ENCODE peak calls at places on chromosomes 16 and 17, in four cellular contexts. One of them, this sample, is unnamed.

GRCh38 chr17:7056386-7056785 is 12.5 kb upstream of the SLC16A11 start:
- DNase-seq in epithelial cell of esophagus: peak; percentile 62
- DNase-seq in endodermal cell: no peak
- DNase-seq in kidney epithelial cell: no peak
- DNase-seq in this sample: peak; percentile 40

GRCh38 chr17:76872221-76872873 is 4.1 kb downstream of the MGAT5B start:
- DNase-seq in endodermal cell: no peak
- DNase-seq in epithelial cell of esophagus: peak; percentile 96
- DNase-seq in kidney epithelial cell: peak; percentile 82
- DNase-seq in this sample: peak; percentile 93

GRCh38 chr16:78684040-78684611 is 584.7 kb downstream of the WWOX start:
- DNase-seq in kidney epithelial cell: no peak
- DNase-seq in endodermal cell: no peak
- DNase-seq in epithelial cell of esophagus: peak; percentile 98
- DNase-seq in this sample: peak; percentile 39

GRCh38 chr17:31650756-31651520 is 208.1 kb downstream of the COPRS start:
- DNase-seq in endodermal cell: no peak
- DNase-seq in epithelial cell of esophagus: no peak
- DNase-seq in kidney epithelial cell: no peak
- DNase-seq in this sample: no peak

GRCh38 chr17:50055426-50056216 is at the start of gene ITGA3:
- DNase-seq in epithelial cell of esophagus: peak; percentile 96
- DNase-seq in endodermal cell: peak; percentile 98
- DNase-seq in kidney epithelial cell: peak; percentile 83
- DNase-seq in this sample: peak; percentile 87

GRCh38 chr16:57475711-57476339 is 10.5 kb downstream of the DOK4 start:
- DNase-seq in kidney epithelial cell: no peak
- DNase-seq in endodermal cell: peak; percentile 98
- DNase-seq in epithelial cell of esophagus: peak; percentile 32
- DNase-seq in this sample: no peak

GRCh38 chr16:79492036-79492435 is 108.5 kb downstream of the MAF start:
- DNase-seq in kidney epithelial cell: no peak
- DNase-seq in endodermal cell: no peak
- DNase-seq in epithelial cell of esophagus: no peak
- DNase-seq in this sample: no peak

GRCh38 chr17:77887464-77888241 is 70.8 kb upstream of the TNRC6C start:
- DNase-seq in endodermal cell: no peak
- DNase-seq in kidney epithelial cell: peak; percentile 9
- DNase-seq in epithelial cell of esophagus: no peak
- DNase-seq in this sample: peak; percentile 51

GRCh38 chr17:18314059-18314730 is 599 bp downstream of the TOP3A start:
- DNase-seq in epithelial cell of esophagus: peak; percentile 13
- DNase-seq in endodermal cell: no peak
- DNase-seq in kidney epithelial cell: no peak
- DNase-seq in this sample: no peak

GRCh38 chr16:27253526-27253930 is 15.0 kb downstream of the NSMCE1 start:
- DNase-seq in epithelial cell of esophagus: peak; percentile 81
- DNase-seq in kidney epithelial cell: peak; percentile 73
- DNase-seq in endodermal cell: no peak
- DNase-seq in this sample: peak; percentile 84

GRCh38 chr16:65644821-65645220 is 523.0 kb upstream of the CDH11 start:
- DNase-seq in endodermal cell: peak; percentile 13
- DNase-seq in kidney epithelial cell: no peak
- DNase-seq in epithelial cell of esophagus: no peak
- DNase-seq in this sample: no peak

GRCh38 chr17:45241315-45242011 is 19.8 kb downstream of the FMNL1 start:
- DNase-seq in epithelial cell of esophagus: peak; percentile 46
- DNase-seq in kidney epithelial cell: no peak
- DNase-seq in endodermal cell: peak; percentile 88
- DNase-seq in this sample: no peak

GRCh38 chr17:83186226-83186625 is 106.8 kb downstream of the METRNL start:
- DNase-seq in endodermal cell: peak; percentile 66
- DNase-seq in kidney epithelial cell: no peak
- DNase-seq in epithelial cell of esophagus: no peak
- DNase-seq in this sample: no peak

GRCh38 chr17:32261937-32262510 is 3.6 kb upstream of the RHBDL3 start:
- DNase-seq in kidney epithelial cell: no peak
- DNase-seq in endodermal cell: peak; percentile 56
- DNase-seq in epithelial cell of esophagus: no peak
- DNase-seq in this sample: no peak

GRCh38 chr17:37642706-37643105 is 540 bp downstream of the DDX52 start:
- DNase-seq in kidney epithelial cell: no peak
- DNase-seq in epithelial cell of esophagus: peak; percentile 76
- DNase-seq in endodermal cell: no peak
- DNase-seq in this sample: peak; percentile 29

GRCh38 chr16:27778171-27778925 is 228.4 kb downstream of the KATNIP start:
- DNase-seq in epithelial cell of esophagus: no peak
- DNase-seq in kidney epithelial cell: no peak
- DNase-seq in endodermal cell: no peak
- DNase-seq in this sample: no peak

GRCh38 chr16:30698816-30699614 is at the start of gene SRCAP:
- DNase-seq in endodermal cell: peak; percentile 94
- DNase-seq in epithelial cell of esophagus: peak; percentile 77
- DNase-seq in kidney epithelial cell: no peak
- DNase-seq in this sample: peak; percentile 48

GRCh38 chr16:9797306-9797705 is 384.9 kb downstream of the GRIN2A start:
- DNase-seq in endodermal cell: no peak
- DNase-seq in epithelial cell of esophagus: peak; percentile 4
- DNase-seq in kidney epithelial cell: no peak
- DNase-seq in this sample: no peak

GRCh38 chr16:2042666-2043295 is 4.9 kb downstream of the NTHL1 start:
- DNase-seq in epithelial cell of esophagus: no peak
- DNase-seq in kidney epithelial cell: no peak
- DNase-seq in endodermal cell: no peak
- DNase-seq in this sample: no peak

GRCh38 chr16:8865145-8865882 is 3.5 kb downstream of the CARHSP1 start:
- DNase-seq in endodermal cell: no peak
- DNase-seq in epithelial cell of esophagus: no peak
- DNase-seq in kidney epithelial cell: no peak
- DNase-seq in this sample: no peak

GRCh38 chr17:76775021-76775420 is 37.1 kb downstream of the MFSD11 start:
- DNase-seq in kidney epithelial cell: no peak
- DNase-seq in epithelial cell of esophagus: no peak
- DNase-seq in endodermal cell: no peak
- DNase-seq in this sample: no peak

GRCh38 chr16:51816929-51817328 is 665.9 kb upstream of the SALL1 start:
- DNase-seq in endodermal cell: no peak
- DNase-seq in kidney epithelial cell: no peak
- DNase-seq in epithelial cell of esophagus: peak; percentile 37
- DNase-seq in this sample: peak; percentile 50

GRCh38 chr16:88646345-88647034 is 4.4 kb downstream of the CYBA start:
- DNase-seq in endodermal cell: no peak
- DNase-seq in epithelial cell of esophagus: no peak
- DNase-seq in kidney epithelial cell: no peak
- DNase-seq in this sample: no peak

GRCh38 chr17:81636505-81637288 is at the start of the genes NPLOC4 and TSPAN10:
- DNase-seq in endodermal cell: peak; percentile 98
- DNase-seq in epithelial cell of esophagus: peak; percentile 86
- DNase-seq in kidney epithelial cell: peak; percentile 18
- DNase-seq in this sample: peak; percentile 67
- TF ChIP-seq CTCF in endodermal cell: no peak
- TF ChIP-seq CTCF in epithelial cell of esophagus: no peak
- TF ChIP-seq CTCF in kidney epithelial cell: no peak
- TF ChIP-seq CTCF in this sample: no peak

DNA sequence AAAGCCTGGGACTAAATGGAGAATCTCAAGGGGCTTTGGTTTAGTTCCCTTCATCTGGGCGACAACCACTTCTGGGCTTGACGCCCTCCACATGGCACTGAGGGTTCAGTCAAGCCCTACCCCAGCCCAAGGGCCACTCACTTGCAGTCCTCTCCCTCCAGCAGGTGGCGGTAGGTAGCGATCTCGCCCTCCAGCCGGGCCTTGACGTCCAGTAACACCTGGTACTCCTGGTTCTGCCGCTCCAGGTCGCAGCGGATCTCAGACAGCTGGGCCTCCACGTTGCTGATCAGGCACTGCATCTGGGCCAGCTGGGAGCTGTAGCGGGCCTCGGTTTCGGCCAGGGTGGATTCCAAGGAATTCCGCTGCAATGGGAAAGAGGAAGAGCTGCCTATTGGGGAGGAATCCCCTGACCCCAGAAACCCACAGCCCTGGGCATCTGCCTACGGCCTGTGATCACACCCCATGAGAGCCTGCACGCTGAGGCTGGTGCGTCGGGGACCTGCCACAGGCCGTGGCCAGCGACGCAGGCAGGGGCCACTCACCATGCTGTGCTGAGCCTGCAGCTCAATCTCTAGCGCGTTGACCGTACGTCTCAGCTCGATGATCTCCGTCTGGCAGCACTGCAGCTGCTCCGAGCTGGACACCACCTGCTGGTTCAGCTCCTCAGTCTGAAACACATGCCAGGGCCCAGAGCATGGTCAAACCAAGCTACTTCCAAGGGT is 2.7 kb downstream of the KRT36 start:
- DNase-seq in kidney epithelial cell: no peak
- DNase-seq in epithelial cell of esophagus: no peak
- DNase-seq in endodermal cell: peak; percentile 97
- DNase-seq in this sample: no peak
- TF ChIP-seq CTCF in kidney epithelial cell: peak; percentile 37
- TF ChIP-seq CTCF in epithelial cell of esophagus: no peak
- TF ChIP-seq CTCF in endodermal cell: peak; percentile 91
- TF ChIP-seq CTCF in this sample: peak; percentile 63

GRCh38 chr16:85395207-85395912 is 217.8 kb upstream of the GSE1 start:
- DNase-seq in kidney epithelial cell: peak; percentile 91
- DNase-seq in epithelial cell of esophagus: peak; percentile 98
- DNase-seq in endodermal cell: no peak
- DNase-seq in this sample: peak; percentile 99

GRCh38 chr16:85395913-85396878 is 216.9 kb upstream of the GSE1 start:
- DNase-seq in kidney epithelial cell: no peak
- DNase-seq in epithelial cell of esophagus: peak; percentile 91
- DNase-seq in endodermal cell: peak; percentile 81
- DNase-seq in this sample: no peak

GRCh38 chr16:85398688-85399582 is 214.2 kb upstream of the GSE1 start:
- DNase-seq in kidney epithelial cell: no peak
- DNase-seq in endodermal cell: no peak
- DNase-seq in epithelial cell of esophagus: no peak
- DNase-seq in this sample: no peak

GRCh38 chr16:85398050-85398451 is 215.1 kb upstream of the GSE1 start:
- DNase-seq in epithelial cell of esophagus: no peak
- DNase-seq in endodermal cell: no peak
- DNase-seq in kidney epithelial cell: no peak
- DNase-seq in this sample: no peak

GRCh38 chr16:85396879-85397871 is 215.9 kb upstream of the GSE1 start:
- DNase-seq in endodermal cell: peak; percentile 76
- DNase-seq in kidney epithelial cell: no peak
- DNase-seq in epithelial cell of esophagus: peak; percentile 61
- DNase-seq in this sample: no peak
- TF ChIP-seq CTCF in endodermal cell: peak; percentile 52
- TF ChIP-seq CTCF in kidney epithelial cell: peak; percentile 18
- TF ChIP-seq CTCF in epithelial cell of esophagus: peak; percentile 44
- TF ChIP-seq CTCF in this sample: no peak

GRCh38 chr17:68327823-68328557 is 36.7 kb downstream of the ARSG start:
- DNase-seq in kidney epithelial cell: no peak
- DNase-seq in epithelial cell of esophagus: no peak
- DNase-seq in endodermal cell: no peak
- DNase-seq in this sample: no peak
- TF ChIP-seq CTCF in kidney epithelial cell: no peak
- TF ChIP-seq CTCF in epithelial cell of esophagus: no peak
- TF ChIP-seq CTCF in endodermal cell: peak; percentile 46
- TF ChIP-seq CTCF in this sample: no peak

GRCh38 chr16:19115148-19116021 is 1.6 kb downstream of the ITPRIPL2 start:
- DNase-seq in kidney epithelial cell: no peak
- DNase-seq in epithelial cell of esophagus: no peak
- DNase-seq in endodermal cell: no peak
- DNase-seq in this sample: no peak

GRCh38 chr16:19113577-19114358 is at the start of gene ITPRIPL2:
- DNase-seq in epithelial cell of esophagus: peak; percentile 63
- DNase-seq in kidney epithelial cell: no peak
- DNase-seq in endodermal cell: peak; percentile 86
- DNase-seq in this sample: peak; percentile 82

GRCh38 chr16:19116711-19117449 is 3.1 kb downstream of the ITPRIPL2 start:
- DNase-seq in epithelial cell of esophagus: peak; percentile 85
- DNase-seq in kidney epithelial cell: no peak
- DNase-seq in endodermal cell: no peak
- DNase-seq in this sample: peak; percentile 17

GRCh38 chr16:19110537-19111391 is 3.0 kb upstream of the ITPRIPL2 start:
- DNase-seq in endodermal cell: no peak
- DNase-seq in kidney epithelial cell: no peak
- DNase-seq in epithelial cell of esophagus: no peak
- DNase-seq in this sample: no peak

GRCh38 chr16:19114359-19115147 is 789 bp downstream of the ITPRIPL2 start:
- DNase-seq in kidney epithelial cell: no peak
- DNase-seq in epithelial cell of esophagus: peak; percentile 44
- DNase-seq in endodermal cell: peak; percentile 87
- DNase-seq in this sample: peak; percentile 57
- TF ChIP-seq CTCF in kidney epithelial cell: no peak
- TF ChIP-seq CTCF in epithelial cell of esophagus: no peak
- TF ChIP-seq CTCF in endodermal cell: no peak
- TF ChIP-seq CTCF in this sample: no peak

GRCh38 chr16:55653106-55653505 is 2.7 kb upstream of the SLC6A2 start:
- DNase-seq in kidney epithelial cell: no peak
- DNase-seq in epithelial cell of esophagus: no peak
- DNase-seq in endodermal cell: peak; percentile 2
- DNase-seq in this sample: no peak

GRCh38 chr16:55655381-55655708 is 443 bp upstream of the SLC6A2 start:
- DNase-seq in epithelial cell of esophagus: no peak
- DNase-seq in endodermal cell: no peak
- DNase-seq in kidney epithelial cell: no peak
- DNase-seq in this sample: no peak

GRCh38 chr16:55657616-55658015 is 1.8 kb downstream of the SLC6A2 start:
- DNase-seq in endodermal cell: no peak
- DNase-seq in kidney epithelial cell: no peak
- DNase-seq in epithelial cell of esophagus: no peak
- DNase-seq in this sample: no peak

GRCh38 chr16:55656695-55657092 is 906 bp downstream of the SLC6A2 start:
- DNase-seq in endodermal cell: no peak
- DNase-seq in kidney epithelial cell: no peak
- DNase-seq in epithelial cell of esophagus: peak; percentile 13
- DNase-seq in this sample: no peak

GRCh38 chr16:55655709-55656694 is at the start of gene SLC6A2:
- DNase-seq in kidney epithelial cell: no peak
- DNase-seq in epithelial cell of esophagus: peak; percentile 64
- DNase-seq in endodermal cell: peak; percentile 88
- DNase-seq in this sample: no peak
- TF ChIP-seq CTCF in kidney epithelial cell: no peak
- TF ChIP-seq CTCF in epithelial cell of esophagus: peak; percentile 27
- TF ChIP-seq CTCF in endodermal cell: peak; percentile 62
- TF ChIP-seq CTCF in this sample: peak; percentile 27

This sample was measured in HFFc6.